ENCODE peak calls at places on chromosomes 1 and 21, in nine cellular contexts. One of them, this sample, is unnamed.

GRCh38 chr1:54542962-54543539 is 5.0 kb upstream of the ACOT11 start:
- DNase-seq in heart right ventricle: no peak
- DNase-seq in cardiac muscle cell: peak; percentile 29
- DNase-seq in left lung: no peak
- DNase-seq in colonic mucosa: no peak
- DNase-seq in breast epithelium: no peak
- DNase-seq in Panc1: no peak
- DNase-seq in H1: no peak
- DNase-seq in upper lobe of right lung: no peak
- DNase-seq in this sample: no peak

GRCh38 chr1:22737374-22738068 is 26.9 kb downstream of the EPHB2 start:
- DNase-seq in left lung: no peak
- DNase-seq in colonic mucosa: peak; percentile 40
- DNase-seq in H1: no peak
- DNase-seq in breast epithelium: no peak
- DNase-seq in upper lobe of right lung: no peak
- DNase-seq in heart right ventricle: no peak
- DNase-seq in cardiac muscle cell: no peak
- DNase-seq in Panc1: no peak
- DNase-seq in this sample: no peak

GRCh38 chr1:16019580-16020277 is 1.9 kb upstream of the HSPB7 start:
- DNase-seq in cardiac muscle cell: no peak
- DNase-seq in upper lobe of right lung: no peak
- DNase-seq in colonic mucosa: no peak
- DNase-seq in breast epithelium: no peak
- DNase-seq in left lung: no peak
- DNase-seq in Panc1: no peak
- DNase-seq in H1: no peak
- DNase-seq in heart right ventricle: peak; percentile 78
- DNase-seq in this sample: peak; percentile 56

GRCh38 chr1:178942285-178943218 is 71.7 kb upstream of the ANGPTL1 start:
- DNase-seq in colonic mucosa: peak; percentile 16
- DNase-seq in left lung: no peak
- DNase-seq in upper lobe of right lung: no peak
- DNase-seq in heart right ventricle: no peak
- DNase-seq in cardiac muscle cell: peak; percentile 71
- DNase-seq in Panc1: no peak
- DNase-seq in breast epithelium: no peak
- DNase-seq in H1: no peak
- DNase-seq in this sample: no peak

GRCh38 chr1:41072051-41072450 is 50.5 kb upstream of the SLFNL1 start:
- DNase-seq in Panc1: no peak
- DNase-seq in breast epithelium: no peak
- DNase-seq in colonic mucosa: no peak
- DNase-seq in left lung: no peak
- DNase-seq in cardiac muscle cell: peak; percentile 11
- DNase-seq in heart right ventricle: no peak
- DNase-seq in upper lobe of right lung: no peak
- DNase-seq in H1: no peak
- DNase-seq in this sample: no peak

GRCh38 chr1:247760456-247760855 is at the start of gene OR1C1:
- DNase-seq in left lung: no peak
- DNase-seq in heart right ventricle: no peak
- DNase-seq in cardiac muscle cell: no peak
- DNase-seq in colonic mucosa: no peak
- DNase-seq in upper lobe of right lung: no peak
- DNase-seq in H1: no peak
- DNase-seq in breast epithelium: no peak
- DNase-seq in Panc1: no peak
- DNase-seq in this sample: no peak

GRCh38 chr1:46527474-46528296 is 23.8 kb downstream of the KNCN start:
- DNase-seq in breast epithelium: peak; percentile 67
- DNase-seq in H1: peak; percentile 47
- DNase-seq in Panc1: peak; percentile 71
- DNase-seq in heart right ventricle: peak; percentile 80
- DNase-seq in upper lobe of right lung: peak; percentile 87
- DNase-seq in left lung: peak; percentile 74
- DNase-seq in cardiac muscle cell: peak; percentile 82
- DNase-seq in colonic mucosa: peak; percentile 88
- DNase-seq in this sample: peak; percentile 51

GRCh38 chr1:6106321-6106731 is 60.6 kb downstream of the KCNAB2 start:
- DNase-seq in H1: no peak
- DNase-seq in heart right ventricle: no peak
- DNase-seq in colonic mucosa: no peak
- DNase-seq in left lung: no peak
- DNase-seq in breast epithelium: no peak
- DNase-seq in upper lobe of right lung: no peak
- DNase-seq in cardiac muscle cell: no peak
- DNase-seq in Panc1: no peak
- DNase-seq in this sample: no peak

GRCh38 chr1:233172201-233172600 is 123.3 kb downstream of the PCNX2 start:
- DNase-seq in cardiac muscle cell: peak; percentile 76
- DNase-seq in breast epithelium: no peak
- DNase-seq in upper lobe of right lung: no peak
- DNase-seq in H1: no peak
- DNase-seq in Panc1: no peak
- DNase-seq in left lung: no peak
- DNase-seq in heart right ventricle: peak; percentile 8
- DNase-seq in colonic mucosa: no peak
- DNase-seq in this sample: no peak

GRCh38 chr1:48851638-48852037 is 74.9 kb upstream of the BEND5 start:
- DNase-seq in cardiac muscle cell: peak; percentile 17
- DNase-seq in Panc1: no peak
- DNase-seq in left lung: no peak
- DNase-seq in colonic mucosa: no peak
- DNase-seq in heart right ventricle: no peak
- DNase-seq in H1: no peak
- DNase-seq in upper lobe of right lung: no peak
- DNase-seq in breast epithelium: no peak
- DNase-seq in this sample: no peak
- H3K4me1 ChIP-seq in cardiac muscle cell: no peaks in the 10 kb centered on the region
- H3K4me1 ChIP-seq in Panc1: no peaks in the 10 kb centered on the region
- H3K4me1 ChIP-seq in left lung: no peaks in the 10 kb centered on the region
- H3K4me1 ChIP-seq in colonic mucosa: no peaks in the 10 kb centered on the region
- H3K4me1 ChIP-seq in heart right ventricle: no peaks in the 10 kb centered on the region
- H3K4me1 ChIP-seq in H1: no peaks in the 10 kb centered on the region
- H3K4me1 ChIP-seq in upper lobe of right lung: no peaks in the 10 kb centered on the region
- H3K4me1 ChIP-seq in breast epithelium: no peaks in the 10 kb centered on the region
- H3K4me1 ChIP-seq in this sample: no peaks in the 10 kb centered on the region

DNA sequence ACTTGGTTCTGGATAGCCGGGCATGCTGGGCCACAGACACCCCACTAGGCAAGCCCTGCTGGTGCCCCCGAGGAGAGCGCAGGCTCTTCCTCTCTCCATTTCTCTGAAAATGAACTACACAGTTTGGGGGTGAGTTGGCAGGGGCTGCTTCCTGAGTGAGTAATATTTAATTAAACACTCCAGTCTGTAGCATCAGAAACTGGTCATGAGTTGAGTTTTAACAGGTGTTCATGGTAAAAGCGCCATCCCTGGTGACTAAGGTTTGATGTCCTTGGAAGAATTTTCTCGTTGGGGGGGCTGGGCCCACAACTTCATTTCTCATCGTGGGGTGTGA is 1.7 kb downstream of the SPSB1 start:
- DNase-seq in H1: no peak
- DNase-seq in colonic mucosa: no peak
- DNase-seq in left lung: no peak
- DNase-seq in heart right ventricle: peak; percentile 26
- DNase-seq in breast epithelium: no peak
- DNase-seq in Panc1: no peak
- DNase-seq in cardiac muscle cell: peak; percentile 60
- DNase-seq in upper lobe of right lung: no peak
- DNase-seq in this sample: no peak
- TF ChIP-seq CTCF in H1: no peak
- TF ChIP-seq CTCF in colonic mucosa: no peak
- TF ChIP-seq CTCF in left lung: no peak
- TF ChIP-seq CTCF in heart right ventricle: no peak
- TF ChIP-seq CTCF in breast epithelium: no peak
- TF ChIP-seq CTCF in Panc1: no peak
- TF ChIP-seq CTCF in cardiac muscle cell: no peak
- TF ChIP-seq CTCF in upper lobe of right lung: no peak
- TF ChIP-seq CTCF in this sample: no peak

GRCh38 chr1:151281225-151281968 is 702 bp upstream of the ZNF687 start:
- DNase-seq in breast epithelium: peak; percentile 99
- DNase-seq in Panc1: peak; percentile 91
- DNase-seq in heart right ventricle: peak; percentile 97
- DNase-seq in colonic mucosa: peak; percentile 98
- DNase-seq in H1: peak; percentile 93
- DNase-seq in upper lobe of right lung: peak; percentile 97
- DNase-seq in left lung: peak; percentile 95
- DNase-seq in cardiac muscle cell: peak; percentile 99
- DNase-seq in this sample: peak; percentile 82

GRCh38 chr1:151273924-151274466 is 8.1 kb upstream of the ZNF687 start:
- DNase-seq in heart right ventricle: no peak
- DNase-seq in left lung: no peak
- DNase-seq in cardiac muscle cell: no peak
- DNase-seq in upper lobe of right lung: no peak
- DNase-seq in colonic mucosa: no peak
- DNase-seq in Panc1: no peak
- DNase-seq in H1: no peak
- DNase-seq in breast epithelium: no peak
- DNase-seq in this sample: no peak

GRCh38 chr1:151282883-151283725 is 1.0 kb downstream of the ZNF687 start:
- DNase-seq in colonic mucosa: peak; percentile 42
- DNase-seq in cardiac muscle cell: peak; percentile 15
- DNase-seq in Panc1: no peak
- DNase-seq in heart right ventricle: peak; percentile 32
- DNase-seq in breast epithelium: peak; percentile 31
- DNase-seq in upper lobe of right lung: peak; percentile 74
- DNase-seq in H1: no peak
- DNase-seq in left lung: peak; percentile 57
- DNase-seq in this sample: no peak

GRCh38 chr1:151281969-151282882 is at the start of gene ZNF687:
- DNase-seq in colonic mucosa: peak; percentile 100
- DNase-seq in upper lobe of right lung: peak; percentile 100
- DNase-seq in Panc1: peak; percentile 97
- DNase-seq in H1: peak; percentile 100
- DNase-seq in breast epithelium: peak; percentile 100
- DNase-seq in heart right ventricle: peak; percentile 100
- DNase-seq in cardiac muscle cell: peak; percentile 100
- DNase-seq in left lung: peak; percentile 100
- DNase-seq in this sample: peak; percentile 100

GRCh38 chr1:151277249-151277648 is 4.8 kb upstream of the ZNF687 start:
- DNase-seq in colonic mucosa: no peak
- DNase-seq in left lung: no peak
- DNase-seq in breast epithelium: no peak
- DNase-seq in cardiac muscle cell: no peak
- DNase-seq in heart right ventricle: no peak
- DNase-seq in H1: no peak
- DNase-seq in upper lobe of right lung: no peak
- DNase-seq in Panc1: no peak
- DNase-seq in this sample: no peak
- H3K27ac ChIP-seq in colonic mucosa: no peak overlapping the region
- H3K27ac ChIP-seq in left lung: no peak overlapping the region
- H3K27ac ChIP-seq in breast epithelium: no peak overlapping the region
- H3K27ac ChIP-seq in cardiac muscle cell: no peak overlapping the region
- H3K27ac ChIP-seq in heart right ventricle: no peak overlapping the region
- H3K27ac ChIP-seq in H1: no peak overlapping the region
- H3K27ac ChIP-seq in upper lobe of right lung: no peak overlapping the region
- H3K27ac ChIP-seq in Panc1: no peak overlapping the region
- H3K27ac ChIP-seq in this sample: no peak overlapping the region

GRCh38 chr1:110070968-110071307 is 466 bp upstream of the ALX3 start:
- DNase-seq in cardiac muscle cell: no peak
- DNase-seq in upper lobe of right lung: no peak
- DNase-seq in Panc1: no peak
- DNase-seq in colonic mucosa: no peak
- DNase-seq in heart right ventricle: no peak
- DNase-seq in H1: no peak
- DNase-seq in breast epithelium: no peak
- DNase-seq in left lung: no peak
- DNase-seq in this sample: no peak
- H3K4me1 ChIP-seq in cardiac muscle cell: no peaks in the 10 kb centered on the region
- H3K4me1 ChIP-seq in upper lobe of right lung: peaks cover 22% of the 10 kb centered on the region
- H3K4me1 ChIP-seq in Panc1: no peaks in the 10 kb centered on the region
- H3K4me1 ChIP-seq in colonic mucosa: peaks cover 4% of the 10 kb centered on the region
- H3K4me1 ChIP-seq in heart right ventricle: peaks cover 27% of the 10 kb centered on the region
- H3K4me1 ChIP-seq in H1: peaks cover 17% of the 10 kb centered on the region
- H3K4me1 ChIP-seq in breast epithelium: no peaks in the 10 kb centered on the region
- H3K4me1 ChIP-seq in left lung: peaks cover 15% of the 10 kb centered on the region
- H3K4me1 ChIP-seq in this sample: peaks cover 16% of the 10 kb centered on the region

DNA sequence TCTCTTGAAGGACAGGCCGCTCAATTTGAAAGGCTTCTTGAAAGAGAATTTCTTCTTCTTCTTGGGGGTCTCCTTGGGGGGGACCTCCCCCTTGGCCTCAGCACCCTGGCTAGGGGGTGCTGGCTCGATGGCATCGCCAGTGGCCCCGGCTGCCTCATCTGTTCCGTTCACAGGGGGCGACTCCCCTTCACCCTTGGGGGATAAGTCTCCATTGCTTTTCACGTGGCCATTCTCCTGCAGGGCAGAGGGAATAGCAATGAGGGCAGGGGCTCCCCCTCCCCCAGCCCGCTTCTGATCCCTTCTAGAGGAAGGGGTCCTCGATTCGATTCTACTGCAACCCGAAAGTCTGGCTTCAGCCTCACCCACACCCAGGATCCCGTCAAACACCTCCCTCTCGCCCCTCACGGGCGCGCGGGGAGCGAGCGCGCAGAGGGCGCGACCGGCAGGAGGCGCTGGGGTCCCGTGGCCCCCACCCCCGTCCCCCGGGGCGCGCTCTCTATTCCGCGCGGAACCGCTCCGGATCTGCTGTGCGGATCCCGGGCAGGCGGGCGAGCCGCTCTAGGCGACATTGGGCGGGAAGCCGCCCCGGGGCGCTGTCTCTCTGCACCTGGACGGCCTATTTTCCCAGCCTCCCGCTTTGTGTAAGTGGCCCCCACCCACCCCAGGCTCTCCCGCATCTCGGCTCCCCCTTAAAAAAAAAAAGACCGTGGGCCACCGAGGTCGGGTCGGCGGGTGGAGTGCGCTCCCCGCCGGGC is 992 bp downstream of the MARCKSL1 start:
- DNase-seq in breast epithelium: no peak
- DNase-seq in Panc1: no peak
- DNase-seq in heart right ventricle: no peak
- DNase-seq in H1: no peak
- DNase-seq in colonic mucosa: peak; percentile 54
- DNase-seq in left lung: peak; percentile 57
- DNase-seq in upper lobe of right lung: peak; percentile 77
- DNase-seq in cardiac muscle cell: peak; percentile 60
- DNase-seq in this sample: no peak
- TF ChIP-seq CTCF in breast epithelium: peak; percentile 61
- TF ChIP-seq CTCF in Panc1: peak; percentile 93
- TF ChIP-seq CTCF in heart right ventricle: peak; percentile 59
- TF ChIP-seq CTCF in H1: peak; percentile 47
- TF ChIP-seq CTCF in colonic mucosa: peak; percentile 73
- TF ChIP-seq CTCF in left lung: peak; percentile 56
- TF ChIP-seq CTCF in upper lobe of right lung: peak; percentile 70
- TF ChIP-seq CTCF in cardiac muscle cell: peak; percentile 84
- TF ChIP-seq CTCF in this sample: peak; percentile 60

GRCh38 chr21:15063821-15064575 is 802 bp downstream of the NRIP1 start:
- DNase-seq in breast epithelium: peak; percentile 30
- DNase-seq in H1: no peak
- DNase-seq in colonic mucosa: peak; percentile 42
- DNase-seq in Panc1: no peak
- DNase-seq in heart right ventricle: peak; percentile 42
- DNase-seq in left lung: peak; percentile 59
- DNase-seq in upper lobe of right lung: peak; percentile 82
- DNase-seq in cardiac muscle cell: peak; percentile 48
- DNase-seq in this sample: no peak
- H3K27ac ChIP-seq in breast epithelium: peak overlapping the region; percentile 97
- H3K27ac ChIP-seq in H1: no peak overlapping the region
- H3K27ac ChIP-seq in colonic mucosa: peak overlapping the region; percentile 97
- H3K27ac ChIP-seq in Panc1: peak overlapping the region; percentile 78
- H3K27ac ChIP-seq in heart right ventricle: peak overlapping the region; percentile 93
- H3K27ac ChIP-seq in left lung: peak overlapping the region; percentile 97
- H3K27ac ChIP-seq in upper lobe of right lung: peak overlapping the region; percentile 92
- H3K27ac ChIP-seq in cardiac muscle cell: peak overlapping the region; percentile 93
- H3K27ac ChIP-seq in this sample: peak overlapping the region; percentile 91

GRCh38 chr1:156659994-156660751 is 17.0 kb downstream of the NES start:
- DNase-seq in left lung: peak; percentile 92
- DNase-seq in upper lobe of right lung: peak; percentile 97
- DNase-seq in heart right ventricle: peak; percentile 97
- DNase-seq in Panc1: peak; percentile 95
- DNase-seq in breast epithelium: peak; percentile 91
- DNase-seq in colonic mucosa: peak; percentile 96
- DNase-seq in H1: peak; percentile 96
- DNase-seq in cardiac muscle cell: peak; percentile 99
- DNase-seq in this sample: peak; percentile 93
- H3K4me1 ChIP-seq in left lung: peaks cover 46% of the 10 kb centered on the region
- H3K4me1 ChIP-seq in upper lobe of right lung: peaks cover 65% of the 10 kb centered on the region
- H3K4me1 ChIP-seq in heart right ventricle: peaks cover 61% of the 10 kb centered on the region
- H3K4me1 ChIP-seq in Panc1: peaks cover 61% of the 10 kb centered on the region
- H3K4me1 ChIP-seq in breast epithelium: peaks cover 15% of the 10 kb centered on the region
- H3K4me1 ChIP-seq in colonic mucosa: peaks cover 38% of the 10 kb centered on the region
- H3K4me1 ChIP-seq in H1: peaks cover 38% of the 10 kb centered on the region
- H3K4me1 ChIP-seq in cardiac muscle cell: peaks cover 54% of the 10 kb centered on the region
- H3K4me1 ChIP-seq in this sample: peaks cover 83% of the 10 kb centered on the region